ENCODE peak calls at places on chromosome 18, in seven cellular contexts. Y is NB4; K is CD8-positive, alpha-beta T cell; Z is AG09319; O is SK-N-SH; N is MM.1S; T is mesothelial cell of epicardium. P is an unnamed sample.

GRCh38 chr18:10797882-10798281 is 272.1 kb downstream of the NAPG start:
- DNase-seq in Y (no peak), K (no peak), Z (no peak), O (no peak), N (peak), T (no peak), P (no peak)

GRCh38 chr18:43634994-43635393 is 357.7 kb upstream of the SYT4 start:
- DNase-seq in Y (no peak), K (no peak), Z (no peak), O (no peak), N (no peak), T (no peak), P (no peak)

GRCh38 chr18:22282311-22283235 is 113.2 kb downstream of the GATA6 start:
- DNase-seq in Y (peak), K (no peak), Z (peak), O (no peak), N (no peak), T (no peak), P (no peak)

GRCh38 chr18:55252946-55253345 is 293.7 kb upstream of the CCDC68 start:
- DNase-seq in Y (no peak), K (no peak), Z (no peak), O (no peak), N (peak), T (no peak), P (no peak)

GRCh38 chr18:9449580-9449979 is 25.7 kb upstream of the RALBP1 start:
- DNase-seq in Y (no peak), K (no peak), Z (no peak), O (no peak), N (no peak), T (no peak), P (no peak)

GRCh38 chr18:48514786-48515185 is 24.0 kb upstream of the CTIF start:
- DNase-seq in Y (no peak), K (no peak), Z (no peak), O (no peak), N (no peak), T (no peak), P (no peak)

GRCh38 chr18:48728204-48728833 is 189.5 kb downstream of the CTIF start:
- DNase-seq in Y (peak), K (no peak), Z (peak), O (no peak), N (no peak), T (no peak), P (no peak)

GRCh38 chr18:43760010-43760409 is 482.7 kb upstream of the SYT4 start:
- DNase-seq in Y (no peak), K (no peak), Z (no peak), O (no peak), N (no peak), T (no peak), P (no peak)

GRCh38 chr18:56901919-56902318 is 245.0 kb upstream of the BOD1L2 start:
- DNase-seq in Y (no peak), K (no peak), Z (no peak), O (no peak), N (no peak), T (no peak), P (no peak)

GRCh38 chr18:69358197-69358895 is 42.3 kb upstream of the DOK6 start:
- DNase-seq in Y (no peak), K (no peak), Z (no peak), O (no peak), N (no peak), T (no peak), P (no peak)

GRCh38 chr18:6747646-6748045 is 18.1 kb downstream of the ARHGAP28 start:
- DNase-seq in Y (no peak), K (no peak), Z (peak), O (no peak), N (no peak), T (no peak), P (no peak)

GRCh38 chr18:23178201-23178600 is 42.9 kb downstream of the CABLES1 start:
- DNase-seq in Y (no peak), K (no peak), Z (no peak), O (no peak), N (no peak), T (no peak), P (no peak)

GRCh38 chr18:58335223-58335622 is 291.2 kb downstream of the NEDD4L start:
- DNase-seq in Y (no peak), K (no peak), Z (no peak), O (no peak), N (no peak), T (no peak), P (no peak)

GRCh38 chr18:74266161-74266560 is 25.6 kb downstream of the CYB5A start:
- DNase-seq in Y (no peak), K (no peak), Z (no peak), O (no peak), N (no peak), T (no peak), P (no peak)

GRCh38 chr18:22152093-22152492 is 17.3 kb upstream of the GATA6 start:
- DNase-seq in Y (no peak), K (no peak), Z (no peak), O (no peak), N (no peak), T (no peak), P (no peak)

GRCh38 chr18:23263551-23264235 is 128.4 kb downstream of the CABLES1 start:
- DNase-seq in Y (no peak), K (no peak), Z (no peak), O (no peak), N (no peak), T (no peak), P (no peak)

GRCh38 chr18:80095414-80095813 is 13.6 kb upstream of the ADNP2 start:
- DNase-seq in Y (no peak), K (no peak), Z (no peak), O (no peak), N (no peak), T (no peak), P (no peak)

GRCh38 chr18:13136689-13137040 is 81.9 kb upstream of the LDLRAD4 start:
- DNase-seq in Y (peak), K (no peak), Z (no peak), O (peak), N (no peak), T (no peak), P (peak)

GRCh38 chr18:62281684-62282083 is 43.4 kb upstream of the TNFRSF11A start:
- DNase-seq in Y (peak), K (no peak), Z (peak), O (no peak), N (no peak), T (no peak), P (no peak)

GRCh38 chr18:57889841-57890240 is 86.7 kb upstream of the ATP8B1 start:
- DNase-seq in Y (no peak), K (no peak), Z (no peak), O (no peak), N (no peak), T (no peak), P (no peak)

GRCh38 chr18:5107990-5108389 is 89.1 kb downstream of the AKAIN1 start:
- DNase-seq in Y (peak), K (no peak), Z (no peak), O (no peak), N (peak), T (no peak), P (no peak)

GRCh38 chr18:11991021-11991770 is 9.9 kb downstream of the IMPA2 start:
- DNase-seq in Y (no peak), K (no peak), Z (no peak), O (no peak), N (no peak), T (no peak), P (no peak)

GRCh38 chr18:37238271-37238670 is 327.3 kb downstream of the CELF4 start:
- DNase-seq in Y (no peak), K (no peak), Z (no peak), O (no peak), N (no peak), T (no peak), P (no peak)

GRCh38 chr18:36329684-36330434 is 32.3 kb downstream of the FHOD3 start:
- DNase-seq in Y (no peak), K (no peak), Z (no peak), O (no peak), N (no peak), T (no peak), P (no peak)

GRCh38 chr18:36516258-36516657 is 218.7 kb downstream of the FHOD3 start:
- DNase-seq in Y (no peak), K (no peak), Z (no peak), O (no peak), N (no peak), T (no peak), P (no peak)

GRCh38 chr18:57784034-57784815 is 18.9 kb downstream of the ATP8B1 start:
- DNase-seq in Y (peak), K (no peak), Z (no peak), O (no peak), N (no peak), T (no peak), P (no peak)

DNA sequence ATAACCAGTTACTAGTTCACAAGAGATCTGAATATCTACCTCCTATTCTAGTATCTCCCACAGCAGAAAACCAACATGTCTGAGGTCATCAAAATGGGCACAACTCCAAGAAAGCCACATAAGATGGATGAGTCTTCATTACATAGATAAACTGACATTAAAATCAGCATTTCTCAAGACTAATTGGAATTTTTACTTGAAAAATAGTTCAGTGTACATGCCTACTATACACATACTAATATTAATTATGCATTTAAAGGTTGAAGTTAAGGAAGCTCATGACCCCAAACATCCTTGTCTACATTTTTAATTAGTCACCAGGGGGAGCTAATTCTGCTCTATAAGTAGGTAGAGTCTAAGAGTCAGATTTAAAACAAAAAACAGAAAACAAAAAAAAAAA is 41.9 kb downstream of the ZNF521 start:
- DNase-seq in Y (peak), K (no peak), Z (no peak), O (no peak), N (peak), T (no peak), P (no peak)
- TF ChIP-seq CTCF in Y (no peak), K (no peak), Z (no peak), O (peak), N (peak), T (no peak), P (no peak)

DNA sequence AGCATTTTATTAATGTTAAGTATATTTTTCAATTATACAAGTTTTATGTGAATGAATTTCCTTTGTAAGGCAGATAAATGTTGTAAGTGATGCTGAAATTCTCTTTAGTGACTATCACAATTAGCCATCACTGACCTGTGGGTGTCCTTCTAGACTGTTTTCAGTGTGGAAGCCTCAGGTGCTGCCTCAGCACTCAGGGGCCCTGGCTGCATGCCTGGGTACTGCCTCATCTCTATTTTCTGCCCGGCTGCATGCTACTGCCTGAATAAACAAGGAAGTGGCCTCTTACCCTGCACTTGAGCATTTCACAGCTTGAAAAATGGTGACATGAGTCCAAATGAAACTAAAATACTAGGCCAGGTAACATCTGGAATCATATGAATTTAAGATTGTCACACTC is 787.6 kb upstream of the SALL3 start:
- DNase-seq in Y (no peak), K (no peak), Z (no peak), O (no peak), N (peak), T (no peak), P (no peak)
- TF ChIP-seq CTCF in Y (no peak), K (no peak), Z (no peak), O (no peak), N (no peak), T (no peak), P (peak)

GRCh38 chr18:50749945-50750344 is 69.9 kb downstream of the MRO start:
- DNase-seq in Y (no peak), K (no peak), Z (no peak), O (no peak), N (no peak), T (no peak), P (no peak)
- TF ChIP-seq CTCF in Y (no peak), K (no peak), Z (no peak), O (no peak), N (no peak), T (no peak), P (no peak)

DNA sequence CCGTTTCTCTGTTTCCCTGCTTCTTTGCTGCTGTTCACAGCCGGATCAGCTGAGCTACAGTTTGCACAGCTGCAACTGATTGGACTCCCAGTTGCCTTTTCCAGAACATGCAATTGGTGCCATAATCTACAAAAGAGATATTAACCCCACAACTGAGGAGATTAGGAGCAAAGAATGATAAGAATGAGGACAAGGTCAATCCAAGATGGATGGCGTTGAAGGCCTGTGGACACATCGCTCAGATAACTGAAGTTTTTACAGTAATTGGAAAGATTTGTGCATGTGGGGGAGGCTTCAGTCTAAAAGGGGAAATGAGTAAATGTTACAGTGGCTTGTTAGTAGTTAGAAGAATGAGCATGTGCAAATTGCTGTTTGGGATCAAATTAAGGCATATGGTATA is 263.2 kb downstream of the TGIF1 start:
- DNase-seq in Y (peak), K (no peak), Z (no peak), O (no peak), N (no peak), T (no peak), P (no peak)
- TF ChIP-seq CTCF in Y (no peak), K (no peak), Z (no peak), O (no peak), N (no peak), T (no peak), P (no peak)